ENCODE peak calls at places on chromosomes 16 and 17, in five cellular contexts. One of them, this sample, is unnamed.

GRCh38 chr17:61475726-61476125 is 23.5 kb downstream of the TBX4 start:
- DNase-seq in neural progenitor cell: no peak
- DNase-seq in dorsolateral prefrontal cortex: no peak
- DNase-seq in esophagus muscularis mucosa: no peak
- DNase-seq in body of pancreas: no peak
- DNase-seq in this sample: no peak

GRCh38 chr17:30235386-30236296 is at the start of gene SLC6A4:
- DNase-seq in body of pancreas: no peak
- DNase-seq in esophagus muscularis mucosa: no peak
- DNase-seq in neural progenitor cell: peak
- DNase-seq in dorsolateral prefrontal cortex: no peak
- DNase-seq in this sample: no peak

GRCh38 chr16:67013823-67014640 is 14.9 kb upstream of the CBFB start:
- DNase-seq in esophagus muscularis mucosa: no peak
- DNase-seq in neural progenitor cell: peak
- DNase-seq in body of pancreas: peak
- DNase-seq in dorsolateral prefrontal cortex: peak
- DNase-seq in this sample: peak

GRCh38 chr16:28981517-28981916 is 3.3 kb upstream of the LAT start:
- DNase-seq in body of pancreas: no peak
- DNase-seq in neural progenitor cell: peak
- DNase-seq in esophagus muscularis mucosa: no peak
- DNase-seq in dorsolateral prefrontal cortex: no peak
- DNase-seq in this sample: no peak

GRCh38 chr17:10384175-10384574 is 11.4 kb upstream of the MYH13 start:
- DNase-seq in esophagus muscularis mucosa: peak
- DNase-seq in neural progenitor cell: peak
- DNase-seq in dorsolateral prefrontal cortex: no peak
- DNase-seq in body of pancreas: no peak
- DNase-seq in this sample: no peak

GRCh38 chr17:33322063-33322462 is 29.0 kb upstream of the ASIC2 start:
- DNase-seq in neural progenitor cell: no peak
- DNase-seq in body of pancreas: no peak
- DNase-seq in esophagus muscularis mucosa: no peak
- DNase-seq in dorsolateral prefrontal cortex: peak
- DNase-seq in this sample: no peak

GRCh38 chr17:46732754-46733398 is 85.6 kb downstream of the WNT3 start:
- DNase-seq in dorsolateral prefrontal cortex: no peak
- DNase-seq in body of pancreas: no peak
- DNase-seq in neural progenitor cell: peak
- DNase-seq in esophagus muscularis mucosa: no peak
- DNase-seq in this sample: no peak

GRCh38 chr17:20063665-20064648 is 54.8 kb downstream of the SPECC1 start:
- DNase-seq in dorsolateral prefrontal cortex: peak
- DNase-seq in body of pancreas: peak
- DNase-seq in esophagus muscularis mucosa: peak
- DNase-seq in neural progenitor cell: no peak
- DNase-seq in this sample: peak

GRCh38 chr16:77721752-77722314 is 481 bp upstream of the NUDT7 start:
- DNase-seq in dorsolateral prefrontal cortex: no peak
- DNase-seq in esophagus muscularis mucosa: no peak
- DNase-seq in neural progenitor cell: peak
- DNase-seq in body of pancreas: no peak
- DNase-seq in this sample: no peak

GRCh38 chr16:79573881-79574280 is 26.7 kb downstream of the MAF start:
- DNase-seq in dorsolateral prefrontal cortex: no peak
- DNase-seq in neural progenitor cell: no peak
- DNase-seq in esophagus muscularis mucosa: no peak
- DNase-seq in body of pancreas: no peak
- DNase-seq in this sample: no peak

GRCh38 chr16:17499223-17499902 is 28.6 kb upstream of the XYLT1 start:
- DNase-seq in esophagus muscularis mucosa: no peak
- DNase-seq in body of pancreas: no peak
- DNase-seq in dorsolateral prefrontal cortex: no peak
- DNase-seq in neural progenitor cell: no peak
- DNase-seq in this sample: no peak

GRCh38 chr17:82400206-82400605 is 17.9 kb upstream of the HEXD start:
- DNase-seq in dorsolateral prefrontal cortex: no peak
- DNase-seq in body of pancreas: no peak
- DNase-seq in neural progenitor cell: no peak
- DNase-seq in esophagus muscularis mucosa: no peak
- DNase-seq in this sample: no peak

GRCh38 chr16:52742052-52742451 is 195.1 kb upstream of the TOX3 start:
- DNase-seq in body of pancreas: no peak
- DNase-seq in dorsolateral prefrontal cortex: no peak
- DNase-seq in neural progenitor cell: no peak
- DNase-seq in esophagus muscularis mucosa: no peak
- DNase-seq in this sample: no peak

GRCh38 chr16:1744338-1744840 is 27.0 kb downstream of the NME3 start:
- DNase-seq in neural progenitor cell: no peak
- DNase-seq in dorsolateral prefrontal cortex: no peak
- DNase-seq in body of pancreas: no peak
- DNase-seq in esophagus muscularis mucosa: no peak
- DNase-seq in this sample: no peak

GRCh38 chr16:72561-73537 is at the start of gene RHBDF1:
- DNase-seq in body of pancreas: peak
- DNase-seq in neural progenitor cell: peak
- DNase-seq in dorsolateral prefrontal cortex: no peak
- DNase-seq in esophagus muscularis mucosa: no peak
- DNase-seq in this sample: peak

GRCh38 chr17:39818282-39819000 is 45.7 kb downstream of the IKZF3 start:
- DNase-seq in body of pancreas: no peak
- DNase-seq in dorsolateral prefrontal cortex: no peak
- DNase-seq in neural progenitor cell: no peak
- DNase-seq in esophagus muscularis mucosa: no peak
- DNase-seq in this sample: no peak

GRCh38 chr16:78505544-78506371 is 406.3 kb downstream of the WWOX start:
- DNase-seq in dorsolateral prefrontal cortex: no peak
- DNase-seq in neural progenitor cell: no peak
- DNase-seq in esophagus muscularis mucosa: no peak
- DNase-seq in body of pancreas: peak
- DNase-seq in this sample: no peak

GRCh38 chr16:69410285-69410990 is 14.0 kb upstream of the CYB5B start:
- DNase-seq in body of pancreas: no peak
- DNase-seq in neural progenitor cell: no peak
- DNase-seq in dorsolateral prefrontal cortex: no peak
- DNase-seq in esophagus muscularis mucosa: no peak
- DNase-seq in this sample: no peak

GRCh38 chr16:11034005-11034404 is 89.6 kb downstream of the CLEC16A start:
- DNase-seq in body of pancreas: no peak
- DNase-seq in neural progenitor cell: no peak
- DNase-seq in esophagus muscularis mucosa: no peak
- DNase-seq in dorsolateral prefrontal cortex: no peak
- DNase-seq in this sample: no peak

GRCh38 chr16:82738699-82739098 is 111.9 kb downstream of the CDH13 start:
- DNase-seq in body of pancreas: no peak
- DNase-seq in dorsolateral prefrontal cortex: no peak
- DNase-seq in neural progenitor cell: no peak
- DNase-seq in esophagus muscularis mucosa: no peak
- DNase-seq in this sample: no peak

GRCh38 chr16:82735696-82736095 is 108.9 kb downstream of the CDH13 start:
- DNase-seq in body of pancreas: no peak
- DNase-seq in neural progenitor cell: no peak
- DNase-seq in esophagus muscularis mucosa: no peak
- DNase-seq in dorsolateral prefrontal cortex: no peak
- DNase-seq in this sample: no peak

GRCh38 chr16:82735176-82735575 is 108.4 kb downstream of the CDH13 start:
- DNase-seq in esophagus muscularis mucosa: no peak
- DNase-seq in dorsolateral prefrontal cortex: no peak
- DNase-seq in body of pancreas: no peak
- DNase-seq in neural progenitor cell: no peak
- DNase-seq in this sample: no peak

GRCh38 chr16:82732461-82732860 is 105.7 kb downstream of the CDH13 start:
- DNase-seq in dorsolateral prefrontal cortex: no peak
- DNase-seq in esophagus muscularis mucosa: no peak
- DNase-seq in neural progenitor cell: no peak
- DNase-seq in body of pancreas: no peak
- DNase-seq in this sample: no peak

GRCh38 chr16:82736161-82736697 is 109.5 kb downstream of the CDH13 start:
- DNase-seq in body of pancreas: no peak
- DNase-seq in esophagus muscularis mucosa: no peak
- DNase-seq in dorsolateral prefrontal cortex: no peak
- DNase-seq in neural progenitor cell: no peak
- DNase-seq in this sample: no peak
- H3K27ac ChIP-seq in body of pancreas: no peak
- H3K27ac ChIP-seq in esophagus muscularis mucosa: no peak
- H3K27ac ChIP-seq in dorsolateral prefrontal cortex: no peak
- H3K27ac ChIP-seq in neural progenitor cell: no peak
- H3K27ac ChIP-seq in this sample: no peak

GRCh38 chr16:9525037-9525436 is 433.6 kb downstream of the HAPSTR1 start:
- DNase-seq in neural progenitor cell: no peak
- DNase-seq in body of pancreas: no peak
- DNase-seq in esophagus muscularis mucosa: no peak
- DNase-seq in dorsolateral prefrontal cortex: no peak
- DNase-seq in this sample: no peak

GRCh38 chr16:9533042-9533441 is 441.6 kb downstream of the HAPSTR1 start:
- DNase-seq in esophagus muscularis mucosa: no peak
- DNase-seq in neural progenitor cell: no peak
- DNase-seq in dorsolateral prefrontal cortex: no peak
- DNase-seq in body of pancreas: no peak
- DNase-seq in this sample: no peak

GRCh38 chr16:9526791-9527190 is 435.3 kb downstream of the HAPSTR1 start:
- DNase-seq in neural progenitor cell: no peak
- DNase-seq in dorsolateral prefrontal cortex: no peak
- DNase-seq in esophagus muscularis mucosa: no peak
- DNase-seq in body of pancreas: no peak
- DNase-seq in this sample: no peak

GRCh38 chr16:9527976-9528375 is 436.5 kb downstream of the HAPSTR1 start:
- DNase-seq in body of pancreas: no peak
- DNase-seq in esophagus muscularis mucosa: no peak
- DNase-seq in dorsolateral prefrontal cortex: no peak
- DNase-seq in neural progenitor cell: peak
- DNase-seq in this sample: no peak

DNA sequence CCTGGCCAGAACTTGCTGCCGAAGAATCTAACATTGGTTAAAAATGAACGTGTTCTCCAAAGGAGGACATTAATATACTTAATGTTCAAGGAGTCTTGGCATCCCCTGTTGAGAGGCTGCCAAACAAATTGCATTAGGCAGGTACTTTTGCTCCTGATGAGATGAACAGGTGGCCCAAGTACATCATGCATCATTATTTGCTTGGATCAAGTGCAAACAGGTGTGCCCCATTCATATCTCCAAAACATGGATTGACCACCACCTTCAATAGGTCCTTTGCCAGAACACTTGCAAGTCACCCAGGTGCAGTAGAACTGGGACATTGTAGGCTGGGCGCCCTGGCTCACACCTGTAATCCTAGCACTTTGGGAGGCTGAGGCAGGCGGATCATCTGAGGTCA is 437.2 kb downstream of the HAPSTR1 start:
- DNase-seq in neural progenitor cell: no peak
- DNase-seq in esophagus muscularis mucosa: no peak
- DNase-seq in dorsolateral prefrontal cortex: no peak
- DNase-seq in body of pancreas: no peak
- DNase-seq in this sample: no peak
- H3K27ac ChIP-seq in neural progenitor cell: no peak
- H3K27ac ChIP-seq in esophagus muscularis mucosa: no peak
- H3K27ac ChIP-seq in dorsolateral prefrontal cortex: no peak
- H3K27ac ChIP-seq in body of pancreas: no peak
- H3K27ac ChIP-seq in this sample: no peak

DNA sequence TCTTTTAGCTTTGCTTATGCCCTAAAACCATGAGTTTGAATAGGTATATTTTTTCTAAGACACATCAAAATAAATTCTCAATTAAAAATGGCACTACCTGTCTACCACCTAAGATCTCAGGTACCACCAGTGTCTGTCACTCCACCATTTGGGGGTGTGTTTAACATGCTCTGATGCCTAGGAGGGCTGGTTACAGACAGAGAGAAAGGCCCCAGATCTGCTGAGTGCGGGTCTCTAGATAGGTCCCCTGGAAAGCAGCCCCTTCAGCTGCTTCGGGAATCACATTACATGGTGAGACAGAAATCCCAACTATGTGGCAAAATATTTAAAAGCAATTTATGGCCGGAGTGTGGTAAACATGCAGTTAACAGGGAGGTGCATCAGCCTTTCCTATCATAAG is 653 bp upstream of the VAC14 start:
- DNase-seq in dorsolateral prefrontal cortex: no peak
- DNase-seq in body of pancreas: no peak
- DNase-seq in esophagus muscularis mucosa: no peak
- DNase-seq in neural progenitor cell: no peak
- DNase-seq in this sample: no peak
- H3K27ac ChIP-seq in dorsolateral prefrontal cortex: no peak
- H3K27ac ChIP-seq in body of pancreas: no peak
- H3K27ac ChIP-seq in esophagus muscularis mucosa: no peak
- H3K27ac ChIP-seq in neural progenitor cell: no peak
- H3K27ac ChIP-seq in this sample: no peak

GRCh38 chr16:2773188-2773968 is 3.7 kb downstream of the ELOB start:
- DNase-seq in esophagus muscularis mucosa: no peak
- DNase-seq in neural progenitor cell: no peak
- DNase-seq in dorsolateral prefrontal cortex: no peak
- DNase-seq in body of pancreas: no peak
- DNase-seq in this sample: no peak

GRCh38 chr16:2770057-2770780 is 6.9 kb downstream of the ELOB start:
- DNase-seq in body of pancreas: no peak
- DNase-seq in esophagus muscularis mucosa: no peak
- DNase-seq in neural progenitor cell: no peak
- DNase-seq in dorsolateral prefrontal cortex: peak
- DNase-seq in this sample: no peak

GRCh38 chr16:2770781-2771111 is 6.3 kb downstream of the ELOB start:
- DNase-seq in body of pancreas: no peak
- DNase-seq in dorsolateral prefrontal cortex: no peak
- DNase-seq in esophagus muscularis mucosa: no peak
- DNase-seq in neural progenitor cell: no peak
- DNase-seq in this sample: no peak

GRCh38 chr16:2769675-2770056 is 7.4 kb downstream of the ELOB start:
- DNase-seq in dorsolateral prefrontal cortex: no peak
- DNase-seq in neural progenitor cell: no peak
- DNase-seq in body of pancreas: no peak
- DNase-seq in esophagus muscularis mucosa: no peak
- DNase-seq in this sample: no peak

DNA sequence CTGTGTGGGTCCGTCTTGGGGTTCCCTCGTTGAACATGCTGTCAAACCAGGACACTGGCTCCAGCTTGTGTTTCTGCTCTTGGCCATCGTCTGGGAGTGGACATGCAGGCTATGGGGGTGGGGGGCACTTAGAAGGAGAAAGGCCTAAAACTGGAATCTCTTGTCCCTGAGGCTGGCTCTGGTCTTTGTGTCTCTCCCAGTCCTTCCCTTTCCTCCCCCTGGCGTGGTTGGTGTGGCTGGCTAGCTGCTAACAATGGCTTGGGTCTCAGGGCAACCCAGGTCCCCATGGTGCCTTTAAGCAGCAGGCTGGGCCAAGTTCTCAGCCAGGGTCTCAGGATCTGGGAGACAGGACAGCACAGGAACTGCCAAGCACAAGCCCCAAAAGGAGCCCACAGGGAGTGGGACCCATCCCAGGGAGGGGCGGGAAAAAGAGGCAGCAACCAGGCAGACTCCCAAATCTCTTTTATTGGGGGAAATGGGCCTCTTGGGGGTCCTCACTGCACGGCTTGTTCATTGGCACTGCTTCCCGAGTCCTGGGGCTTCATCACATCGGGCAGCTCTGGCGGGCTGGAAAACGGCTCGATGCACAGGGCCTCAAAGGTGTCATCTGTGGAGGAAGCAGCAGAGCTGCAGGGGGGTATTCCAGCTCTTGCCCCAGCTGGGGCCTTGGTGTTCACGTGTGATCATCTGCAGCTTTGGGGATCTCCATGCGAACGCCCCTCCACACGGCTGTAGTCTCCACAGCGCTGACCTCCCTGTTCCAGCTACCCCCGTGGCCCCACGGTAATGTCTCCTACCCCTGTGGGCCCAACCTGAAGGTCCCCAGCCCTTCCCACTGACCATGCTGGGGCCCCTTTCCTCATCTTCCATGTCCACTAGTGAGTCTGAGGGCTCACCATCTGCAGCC is 5.3 kb downstream of the ELOB start:
- DNase-seq in neural progenitor cell: no peak
- DNase-seq in dorsolateral prefrontal cortex: peak
- DNase-seq in esophagus muscularis mucosa: no peak
- DNase-seq in body of pancreas: no peak
- DNase-seq in this sample: no peak
- H3K27ac ChIP-seq in neural progenitor cell: peak
- H3K27ac ChIP-seq in dorsolateral prefrontal cortex: no peak
- H3K27ac ChIP-seq in esophagus muscularis mucosa: peak
- H3K27ac ChIP-seq in body of pancreas: no peak
- H3K27ac ChIP-seq in this sample: no peak

This sample was measured in prostate gland.